ENCODE peak calls at places on chromosome 11, in five cellular contexts. O is neural progenitor cell, N is mucosa of descending colon, H is H1, E is left ventricle myocardium inferior. A is an unnamed sample.

GRCh38 chr11:119206512-119207299 is 567 bp downstream of the CBL start:
- DNase-seq in O (peak; percentile 75), N (peak; percentile 77), H (no peak), E (peak; percentile 51), A (no peak)

GRCh38 chr11:6856871-6857270 is 6.0 kb upstream of the OR10A2 start:
- DNase-seq in O (no peak), N (no peak), H (no peak), E (no peak), A (peak; percentile 37)

GRCh38 chr11:102921587-102922220 is 33.8 kb downstream of the MMP13 start:
- DNase-seq in O (no peak), N (no peak), H (no peak), E (no peak), A (no peak)

GRCh38 chr11:74005721-74006517 is 3.0 kb downstream of the UCP3 start:
- DNase-seq in O (no peak), N (no peak), H (no peak), E (no peak), A (no peak)

GRCh38 chr11:18459634-18460033 is 4.0 kb downstream of the LDHAL6A start:
- DNase-seq in O (no peak), N (no peak), H (no peak), E (no peak), A (no peak)

GRCh38 chr11:71563401-71563800 is 2.0 kb upstream of the KRTAP5-10 start:
- DNase-seq in O (peak; percentile 65), N (no peak), H (peak; percentile 7), E (no peak), A (peak; percentile 14)

GRCh38 chr11:74444173-74444832 is 23.0 kb downstream of the KCNE3 start:
- DNase-seq in O (no peak), N (no peak), H (no peak), E (no peak), A (no peak)

GRCh38 chr11:12164061-12165014 is 53.9 kb downstream of the MICAL2 start:
- DNase-seq in O (no peak), N (no peak), H (no peak), E (no peak), A (peak; percentile 88)

GRCh38 chr11:68956142-68956541 is 24.6 kb downstream of the MRGPRD start:
- DNase-seq in O (peak; percentile 68), N (peak; percentile 46), H (no peak), E (no peak), A (no peak)

GRCh38 chr11:72303179-72303578 is 59.2 kb upstream of the PHOX2A start:
- DNase-seq in O (no peak), N (no peak), H (no peak), E (no peak), A (no peak)

GRCh38 chr11:65916391-65916790 is 2.5 kb downstream of the C11orf68 start:
- DNase-seq in O (no peak), N (no peak), H (no peak), E (no peak), A (no peak)

GRCh38 chr11:65917077-65917433 is 1.8 kb downstream of the C11orf68 start:
- DNase-seq in O (no peak), N (no peak), H (no peak), E (no peak), A (no peak)

GRCh38 chr11:65917434-65918210 is 1.2 kb downstream of the C11orf68 start:
- DNase-seq in O (no peak), N (peak; percentile 50), H (no peak), E (no peak), A (no peak)

GRCh38 chr11:65915101-65915820 is 3.6 kb downstream of the C11orf68 start:
- DNase-seq in O (no peak), N (no peak), H (no peak), E (no peak), A (no peak)

DNA sequence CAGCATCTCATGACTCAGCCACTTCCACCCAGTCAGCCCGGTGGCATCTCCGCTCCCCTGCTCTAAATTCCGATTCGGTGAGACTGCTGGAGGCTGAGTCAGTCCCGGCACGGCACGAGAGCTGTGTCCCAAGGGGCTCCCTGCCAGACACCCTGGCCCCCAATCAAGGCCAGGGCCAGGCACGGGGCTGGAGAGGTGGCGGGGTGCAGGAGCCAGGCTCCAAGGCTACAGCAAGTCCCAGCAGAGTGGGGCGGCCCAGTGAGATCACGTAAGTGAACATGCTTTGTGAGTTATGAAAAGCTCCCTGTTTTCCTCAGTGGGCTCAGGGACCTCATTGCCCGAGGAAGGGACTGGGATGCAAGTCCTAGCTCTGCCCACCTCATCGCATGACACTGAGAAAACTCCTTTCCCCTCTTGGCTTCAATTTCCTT is 3.0 kb downstream of the C11orf68 start:
- DNase-seq in O (no peak), N (peak; percentile 67), H (no peak), E (peak; percentile 71), A (peak; percentile 97)
- H3K4me3 ChIP-seq in O (no peak overlapping the region), N (no peak overlapping the region), H (no peak overlapping the region), E (peak overlapping the region; percentile 34), A (peak overlapping the region; percentile 40)

DNA sequence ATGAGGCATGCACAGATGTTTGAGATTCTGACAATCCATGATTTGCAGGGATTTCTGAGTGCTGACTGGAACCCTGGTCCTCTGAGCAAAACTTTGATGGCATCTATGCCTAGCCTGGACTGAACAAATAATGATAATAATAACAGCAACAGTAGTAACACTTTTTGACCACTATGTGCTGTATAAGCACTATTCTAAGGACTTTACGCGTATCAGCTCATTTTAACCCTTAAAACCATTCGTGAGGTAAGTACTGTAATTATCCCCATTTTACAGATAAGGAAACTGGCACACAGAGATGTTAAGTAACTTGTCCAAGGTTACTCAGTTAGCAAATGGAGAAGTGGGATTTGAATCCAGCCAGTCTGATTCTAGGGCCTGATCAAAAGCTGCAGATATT is 168.4 kb downstream of the C11orf91 start:
- DNase-seq in O (no peak), N (no peak), H (no peak), E (no peak), A (no peak)
- TF ChIP-seq CTCF in O (no peak), N (no peak), H (no peak), E (no peak), A (no peak)

GRCh38 chr11:32087602-32088001 is 3.3 kb upstream of the RCN1 start:
- DNase-seq in O (no peak), N (no peak), H (no peak), E (no peak), A (peak; percentile 62)

GRCh38 chr11:32092581-32093170 is 1.8 kb downstream of the RCN1 start:
- DNase-seq in O (peak; percentile 69), N (no peak), H (no peak), E (no peak), A (no peak)

GRCh38 chr11:32090774-32091370 is at the start of gene RCN1:
- DNase-seq in O (peak; percentile 97), N (peak; percentile 79), H (peak; percentile 47), E (peak; percentile 77), A (peak; percentile 73)

GRCh38 chr11:32082346-32082986 is 8.4 kb upstream of the RCN1 start:
- DNase-seq in O (no peak), N (no peak), H (no peak), E (no peak), A (no peak)

DNA sequence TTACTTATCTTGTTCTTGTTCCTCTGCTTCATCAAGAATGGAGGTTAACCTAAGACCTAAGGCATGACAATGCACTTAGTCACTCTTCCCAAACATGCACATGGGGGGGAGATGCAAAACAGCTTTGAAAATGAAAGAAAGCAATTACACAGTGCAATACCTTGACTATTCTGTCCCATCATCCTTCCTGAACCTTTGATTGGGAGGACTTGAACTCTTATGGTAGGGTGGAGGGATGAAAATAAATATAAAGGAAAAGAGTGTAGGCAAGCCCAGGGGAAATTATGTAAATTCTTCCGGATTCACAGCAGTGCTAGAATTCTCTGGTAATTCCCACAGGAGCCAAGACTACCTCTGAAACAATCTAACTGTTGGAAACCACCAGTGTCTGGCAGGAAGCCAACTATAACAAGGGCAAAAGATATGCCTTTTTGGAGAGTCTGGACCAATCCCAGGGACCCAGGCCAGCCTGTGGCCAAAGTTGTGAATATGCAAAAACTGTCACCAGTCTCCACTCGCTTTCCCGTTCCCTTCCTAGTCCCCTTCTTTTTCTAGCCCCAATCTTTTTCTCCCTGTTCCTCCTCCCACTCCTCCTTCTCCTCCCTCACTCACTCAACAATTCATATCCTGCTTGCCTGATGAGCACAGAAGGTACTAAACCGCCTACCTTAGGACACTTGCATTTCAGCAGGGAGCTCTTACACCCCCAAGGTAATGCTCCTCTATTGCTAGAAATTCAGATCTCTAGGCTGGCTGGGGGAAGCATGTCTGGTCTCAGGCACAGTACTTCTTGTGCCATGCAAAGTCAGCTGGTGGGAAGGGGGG is 2.5 kb upstream of the RCN1 start:
- DNase-seq in O (no peak), N (no peak), H (no peak), E (peak; percentile 40), A (peak; percentile 98)
- H3K4me3 ChIP-seq in O (no peak overlapping the region), N (no peak overlapping the region), H (no peak overlapping the region), E (peak overlapping the region; percentile 10), A (peak overlapping the region; percentile 47)

DNA sequence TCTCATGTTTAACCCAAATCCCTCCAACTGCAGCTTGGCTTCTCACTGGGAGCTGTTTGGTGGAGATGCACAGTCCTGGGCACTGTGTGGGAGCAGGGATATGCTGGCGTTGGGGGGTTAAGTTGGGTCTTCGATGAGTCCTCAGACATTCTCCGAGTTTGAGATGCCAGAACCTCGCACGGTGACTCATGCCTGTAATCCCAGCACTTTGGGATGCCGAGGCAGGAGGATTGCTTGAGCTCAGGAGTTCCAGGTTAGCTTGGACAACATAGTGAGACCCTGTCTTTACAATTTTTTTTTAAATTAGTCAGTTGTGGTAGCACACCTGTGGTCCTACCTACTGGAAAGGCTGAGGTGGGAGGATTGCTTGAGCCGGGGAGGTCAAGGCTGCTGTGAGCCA is 20.7 kb downstream of the POU2F3 start:
- DNase-seq in O (no peak), N (no peak), H (no peak), E (no peak), A (no peak)
- TF ChIP-seq CTCF in O (no peak), N (no peak), H (no peak), E (no peak), A (no peak)

GRCh38 chr11:2382129-2382517 is 5.0 kb downstream of the CD81 start:
- DNase-seq in O (no peak), N (peak; percentile 34), H (no peak), E (no peak), A (no peak)

GRCh38 chr11:2379471-2380174 is 2.5 kb downstream of the CD81 start:
- DNase-seq in O (no peak), N (peak; percentile 36), H (no peak), E (peak; percentile 15), A (no peak)

GRCh38 chr11:2381494-2382128 is 4.5 kb downstream of the CD81 start:
- DNase-seq in O (no peak), N (peak; percentile 34), H (no peak), E (peak; percentile 25), A (no peak)

GRCh38 chr11:2380396-2380795 is 3.3 kb downstream of the CD81 start:
- DNase-seq in O (no peak), N (no peak), H (no peak), E (peak; percentile 15), A (no peak)

GRCh38 chr11:2380807-2381350 is 3.8 kb downstream of the CD81 start:
- DNase-seq in O (no peak), N (peak; percentile 64), H (no peak), E (peak; percentile 80), A (no peak)
- H3K4me3 ChIP-seq in O (no peak overlapping the region), N (no peak overlapping the region), H (no peak overlapping the region), E (peak overlapping the region; percentile 100), A (peak overlapping the region; percentile 86)

DNA sequence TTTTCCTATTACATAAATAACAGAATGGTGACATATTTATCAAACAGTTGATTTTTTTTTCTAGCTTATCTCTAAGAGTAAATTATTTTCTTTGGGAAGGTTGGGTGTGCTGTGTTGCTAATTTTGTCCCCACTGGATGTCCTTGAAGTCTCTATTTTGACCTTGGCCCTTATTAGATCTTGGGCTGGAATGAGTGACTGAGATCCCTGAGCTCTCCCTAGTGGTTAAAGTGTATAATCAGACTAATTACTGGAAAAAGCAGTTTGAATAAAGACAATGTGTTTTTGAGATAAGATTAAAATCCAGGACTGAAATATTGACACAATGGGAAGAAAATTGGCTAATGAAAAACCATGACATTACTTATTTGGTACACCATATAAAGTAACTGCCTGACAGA is 56.1 kb downstream of the AASDHPPT start:
- DNase-seq in O (no peak), N (no peak), H (no peak), E (no peak), A (peak; percentile 6)
- TF ChIP-seq CTCF in O (peak; percentile 36), N (no peak), H (no peak), E (peak; percentile 6), A (peak; percentile 23)